ENCODE peak calls at places on chromosome 1, in four cellular contexts. One of them, this sample, is unnamed.

GRCh38 chr1:204891860-204892259 is 21.2 kb downstream of the NFASC start:
- DNase-seq in AG09309: no peak
- DNase-seq in effector CD4-positive, alpha-beta T cell: no peak
- DNase-seq in stimulated activated CD4-positive, alpha-beta T cell treated with anti-CD3 and anti-CD28 coated beads, Interleukin-1b, Interleukin-23, amount 100 ng/mL, for 1 hour: no peak
- DNase-seq in this sample: no peak

GRCh38 chr1:8006037-8006963 is 19.8 kb downstream of the ERRFI1 start:
- DNase-seq in stimulated activated CD4-positive, alpha-beta T cell treated with anti-CD3 and anti-CD28 coated beads, Interleukin-1b, Interleukin-23, amount 100 ng/mL, for 1 hour: no peak
- DNase-seq in AG09309: no peak
- DNase-seq in effector CD4-positive, alpha-beta T cell: no peak
- DNase-seq in this sample: peak; percentile 71

GRCh38 chr1:77594366-77595112 is 87.9 kb downstream of the ZZZ3 start:
- DNase-seq in AG09309: no peak
- DNase-seq in stimulated activated CD4-positive, alpha-beta T cell treated with anti-CD3 and anti-CD28 coated beads, Interleukin-1b, Interleukin-23, amount 100 ng/mL, for 1 hour: no peak
- DNase-seq in effector CD4-positive, alpha-beta T cell: no peak
- DNase-seq in this sample: no peak

GRCh38 chr1:19811206-19811851 is 3.8 kb downstream of the RNF186 start:
- DNase-seq in stimulated activated CD4-positive, alpha-beta T cell treated with anti-CD3 and anti-CD28 coated beads, Interleukin-1b, Interleukin-23, amount 100 ng/mL, for 1 hour: no peak
- DNase-seq in AG09309: no peak
- DNase-seq in effector CD4-positive, alpha-beta T cell: peak; percentile 34
- DNase-seq in this sample: peak; percentile 11

GRCh38 chr1:186884266-186884665 is 55.5 kb downstream of the PLA2G4A start:
- DNase-seq in stimulated activated CD4-positive, alpha-beta T cell treated with anti-CD3 and anti-CD28 coated beads, Interleukin-1b, Interleukin-23, amount 100 ng/mL, for 1 hour: no peak
- DNase-seq in AG09309: no peak
- DNase-seq in effector CD4-positive, alpha-beta T cell: no peak
- DNase-seq in this sample: no peak

GRCh38 chr1:98797506-98797905 is 136.0 kb downstream of the SNX7 start:
- DNase-seq in effector CD4-positive, alpha-beta T cell: no peak
- DNase-seq in stimulated activated CD4-positive, alpha-beta T cell treated with anti-CD3 and anti-CD28 coated beads, Interleukin-1b, Interleukin-23, amount 100 ng/mL, for 1 hour: no peak
- DNase-seq in AG09309: no peak
- DNase-seq in this sample: no peak

GRCh38 chr1:16915627-16915973 is 6.1 kb upstream of the CROCC start:
- DNase-seq in AG09309: no peak
- DNase-seq in stimulated activated CD4-positive, alpha-beta T cell treated with anti-CD3 and anti-CD28 coated beads, Interleukin-1b, Interleukin-23, amount 100 ng/mL, for 1 hour: no peak
- DNase-seq in effector CD4-positive, alpha-beta T cell: no peak
- DNase-seq in this sample: peak; percentile 10

GRCh38 chr1:98104285-98104684 is 183.5 kb upstream of the DPYD start:
- DNase-seq in effector CD4-positive, alpha-beta T cell: no peak
- DNase-seq in stimulated activated CD4-positive, alpha-beta T cell treated with anti-CD3 and anti-CD28 coated beads, Interleukin-1b, Interleukin-23, amount 100 ng/mL, for 1 hour: no peak
- DNase-seq in AG09309: peak; percentile 81
- DNase-seq in this sample: no peak

GRCh38 chr1:231107600-231108326 is 54.1 kb upstream of the TRIM67 start:
- DNase-seq in stimulated activated CD4-positive, alpha-beta T cell treated with anti-CD3 and anti-CD28 coated beads, Interleukin-1b, Interleukin-23, amount 100 ng/mL, for 1 hour: no peak
- DNase-seq in AG09309: no peak
- DNase-seq in effector CD4-positive, alpha-beta T cell: no peak
- DNase-seq in this sample: no peak

GRCh38 chr1:203649551-203650011 is 22.9 kb downstream of the ATP2B4 start:
- DNase-seq in AG09309: no peak
- DNase-seq in stimulated activated CD4-positive, alpha-beta T cell treated with anti-CD3 and anti-CD28 coated beads, Interleukin-1b, Interleukin-23, amount 100 ng/mL, for 1 hour: no peak
- DNase-seq in effector CD4-positive, alpha-beta T cell: peak; percentile 7
- DNase-seq in this sample: no peak

GRCh38 chr1:212608956-212609700 is 567 bp downstream of the ATF3 start:
- DNase-seq in stimulated activated CD4-positive, alpha-beta T cell treated with anti-CD3 and anti-CD28 coated beads, Interleukin-1b, Interleukin-23, amount 100 ng/mL, for 1 hour: no peak
- DNase-seq in AG09309: no peak
- DNase-seq in effector CD4-positive, alpha-beta T cell: peak; percentile 26
- DNase-seq in this sample: no peak

GRCh38 chr1:174049514-174049913 is 27.4 kb upstream of the RC3H1 start:
- DNase-seq in effector CD4-positive, alpha-beta T cell: no peak
- DNase-seq in stimulated activated CD4-positive, alpha-beta T cell treated with anti-CD3 and anti-CD28 coated beads, Interleukin-1b, Interleukin-23, amount 100 ng/mL, for 1 hour: no peak
- DNase-seq in AG09309: no peak
- DNase-seq in this sample: no peak

GRCh38 chr1:83807792-83808191 is 191.1 kb downstream of the TTLL7 start:
- DNase-seq in AG09309: no peak
- DNase-seq in stimulated activated CD4-positive, alpha-beta T cell treated with anti-CD3 and anti-CD28 coated beads, Interleukin-1b, Interleukin-23, amount 100 ng/mL, for 1 hour: no peak
- DNase-seq in effector CD4-positive, alpha-beta T cell: no peak
- DNase-seq in this sample: no peak

GRCh38 chr1:53380296-53380695 is 52.4 kb upstream of the LRP8 start:
- DNase-seq in stimulated activated CD4-positive, alpha-beta T cell treated with anti-CD3 and anti-CD28 coated beads, Interleukin-1b, Interleukin-23, amount 100 ng/mL, for 1 hour: no peak
- DNase-seq in effector CD4-positive, alpha-beta T cell: no peak
- DNase-seq in AG09309: no peak
- DNase-seq in this sample: no peak

This sample was measured in SW 1271.